ENCODE peak calls at places on chromosomes 5 and 9, in seven cellular contexts. A, E, X, W, C, J and Z are unnamed samples.

GRCh38 chr5:94849821-94850736 is 231.6 kb downstream of the SLF1 start:
- DNase-seq in C (peak; percentile 59), X (peak; percentile 16), E (peak; percentile 39), J (peak; percentile 15), A (peak; percentile 34), W (no peak), Z (peak; percentile 32)

GRCh38 chr5:115815693-115816225 is 700 bp downstream of the CDO1 start:
- DNase-seq in J (no peak), A (no peak), C (no peak), E (peak; percentile 67), W (peak; percentile 66), X (no peak), Z (no peak)

GRCh38 chr5:150079655-150080461 is 6.5 kb downstream of the CSF1R start:
- DNase-seq in W (peak; percentile 24), A (no peak), X (no peak), J (no peak), C (no peak), E (peak; percentile 9), Z (no peak)

GRCh38 chr9:132985489-132985888 is 7.0 kb downstream of the GFI1B start:
- DNase-seq in A (no peak), J (no peak), W (no peak), C (no peak), X (no peak), E (no peak), Z (no peak)

GRCh38 chr5:16489322-16489791 is 23.8 kb upstream of the ZNF622 start:
- DNase-seq in E (peak; percentile 54), W (no peak), X (no peak), A (peak; percentile 30), J (no peak), C (peak; percentile 21), Z (peak; percentile 71)

GRCh38 chr5:173786296-173787187 is 101.6 kb upstream of the CPEB4 start:
- DNase-seq in W (no peak), X (peak; percentile 53), E (no peak), A (no peak), J (peak; percentile 79), C (no peak), Z (no peak)

GRCh38 chr9:133331221-133331620 is 4.8 kb downstream of the SURF6 start:
- DNase-seq in W (no peak), C (no peak), J (no peak), X (no peak), A (no peak), E (no peak), Z (no peak)

GRCh38 chr5:146560205-146560812 is 44.3 kb upstream of the GPR151 start:
- DNase-seq in E (no peak), J (no peak), X (no peak), C (no peak), W (no peak), A (no peak), Z (no peak)

GRCh38 chr5:39164016-39164415 is 55.3 kb downstream of the FYB1 start:
- DNase-seq in C (no peak), E (no peak), A (no peak), X (no peak), W (no peak), J (no peak), Z (no peak)

GRCh38 chr5:32088214-32088613 is 85.9 kb downstream of the GOLPH3 start:
- DNase-seq in A (no peak), X (no peak), C (no peak), J (no peak), W (no peak), E (no peak), Z (no peak)

GRCh38 chr9:132026932-132027585 is 52.6 kb downstream of the MED27 start:
- DNase-seq in E (no peak), W (peak; percentile 43), X (no peak), A (no peak), J (no peak), C (no peak), Z (peak; percentile 68)

GRCh38 chr5:10625700-10626472 is 62.0 kb downstream of the ANKRD33B start:
- DNase-seq in A (no peak), X (no peak), E (no peak), C (no peak), J (no peak), W (no peak), Z (no peak)

GRCh38 chr5:51829226-51829625 is 446.0 kb downstream of the ISL1 start:
- DNase-seq in W (no peak), X (no peak), J (no peak), E (no peak), C (no peak), A (no peak), Z (no peak)

GRCh38 chr5:32562056-32562455 is 23.3 kb upstream of the SUB1 start:
- DNase-seq in A (no peak), J (no peak), W (no peak), X (no peak), C (no peak), E (no peak), Z (no peak)

GRCh38 chr9:132703336-132703735 is 33.1 kb downstream of the GTF3C4 start:
- DNase-seq in A (peak; percentile 21), E (no peak), J (no peak), C (no peak), X (no peak), W (no peak), Z (peak; percentile 55)

GRCh38 chr9:109179801-109180523 is 12.9 kb upstream of the FRRS1L start:
- DNase-seq in J (no peak), C (no peak), A (no peak), E (no peak), W (no peak), X (no peak), Z (no peak)

GRCh38 chr9:132190966-132191365 is 29.1 kb downstream of the NTNG2 start:
- DNase-seq in C (no peak), X (no peak), J (no peak), A (no peak), E (no peak), W (no peak), Z (no peak)

GRCh38 chr5:32444946-32445758 is 612 bp upstream of the ZFR start:
- DNase-seq in X (no peak), W (no peak), J (no peak), C (no peak), A (no peak), E (peak; percentile 31), Z (no peak)

GRCh38 chr9:80775515-80775914 is 913.8 kb downstream of the TLE1 start:
- DNase-seq in E (no peak), X (no peak), A (no peak), W (no peak), J (no peak), C (no peak), Z (no peak)

GRCh38 chr9:70049672-70050271 is 6.1 kb downstream of the MAMDC2 start:
- DNase-seq in A (no peak), C (no peak), J (no peak), X (no peak), E (no peak), W (peak; percentile 37), Z (no peak)

GRCh38 chr5:1244976-1245375 is 19.8 kb downstream of the SLC6A18 start:
- DNase-seq in E (peak; percentile 74), A (no peak), W (peak; percentile 46), J (peak; percentile 35), C (no peak), X (no peak), Z (peak; percentile 55)

GRCh38 chr9:5442400-5443011 is 4.8 kb upstream of the PLGRKT start:
- DNase-seq in C (no peak), W (peak; percentile 49), X (no peak), E (peak; percentile 44), J (peak; percentile 25), A (peak; percentile 57), Z (peak; percentile 81)

GRCh38 chr5:57692582-57693487 is 210.2 kb upstream of the ACTBL2 start:
- DNase-seq in X (no peak), A (peak; percentile 92), E (no peak), J (peak; percentile 61), C (peak; percentile 94), W (no peak), Z (no peak)

GRCh38 chr9:124695280-124695890 is 75.7 kb downstream of the NR6A1 start:
- DNase-seq in E (no peak), W (no peak), A (no peak), C (no peak), X (no peak), J (no peak), Z (no peak)

GRCh38 chr5:148635321-148636083 is 18.8 kb downstream of the HTR4 start:
- DNase-seq in J (no peak), C (no peak), X (no peak), E (peak; percentile 62), A (no peak), W (no peak), Z (no peak)

GRCh38 chr9:117034862-117035261 is 347.8 kb downstream of the TRIM32 start:
- DNase-seq in A (no peak), W (peak; percentile 74), E (no peak), X (no peak), C (no peak), J (no peak), Z (peak; percentile 65)
- TF ChIP-seq JUND in A (no peak), W (no peak), E (no peak), X (no peak), C (no peak), J (no peak), Z (no peak)

DNA sequence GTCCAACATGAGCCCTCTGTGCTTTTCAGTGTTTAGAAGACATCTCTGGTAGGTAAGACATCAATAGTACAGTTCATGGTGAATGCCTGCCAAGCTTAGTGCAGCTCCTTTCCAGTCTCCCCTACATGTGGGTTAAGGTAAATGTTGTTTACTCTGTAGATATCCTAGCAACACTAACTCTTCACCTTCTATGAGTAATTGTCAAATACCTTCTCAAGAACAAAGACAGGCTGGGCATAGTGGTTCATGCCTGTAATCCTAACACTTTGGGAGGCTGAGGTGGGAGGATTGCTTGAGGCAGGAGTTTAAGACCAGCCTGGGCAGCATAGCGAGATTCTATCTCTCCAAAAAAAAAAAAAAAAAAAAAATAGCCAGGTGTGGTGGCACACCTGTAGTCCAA is 18.7 kb upstream of the RASGRF2 start:
- DNase-seq in X (no peak), E (no peak), J (no peak), W (no peak), A (no peak), C (no peak), Z (no peak)
- TF ChIP-seq JUND in X (no peak), E (no peak), J (no peak), W (no peak), A (no peak), C (no peak), Z (no peak)

GRCh38 chr9:137482094-137482781 is 23.1 kb upstream of the NSMF start:
- DNase-seq in X (peak; percentile 8), J (peak; percentile 75), C (no peak), E (no peak), A (peak; percentile 31), W (no peak), Z (peak; percentile 97)
- TF ChIP-seq JUND in X (no peak), J (peak; percentile 90), C (no peak), E (no peak), A (no peak), W (no peak), Z (no peak)

GRCh38 chr9:121743441-121744001 is 92.1 kb downstream of the DAB2IP start:
- DNase-seq in E (peak; percentile 94), A (peak; percentile 85), C (peak; percentile 56), J (peak; percentile 56), W (peak; percentile 69), X (no peak), Z (peak; percentile 94)

GRCh38 chr9:121744687-121745395 is 93.4 kb downstream of the DAB2IP start:
- DNase-seq in W (no peak), J (no peak), E (no peak), A (peak; percentile 61), X (no peak), C (no peak), Z (no peak)

GRCh38 chr9:121745396-121745695 is 93.9 kb downstream of the DAB2IP start:
- DNase-seq in X (no peak), A (no peak), C (no peak), W (no peak), E (no peak), J (no peak), Z (no peak)

GRCh38 chr9:121742923-121743322 is 91.5 kb downstream of the DAB2IP start:
- DNase-seq in E (no peak), C (no peak), W (no peak), J (no peak), X (no peak), A (no peak), Z (no peak)

GRCh38 chr9:121744002-121744686 is 92.7 kb downstream of the DAB2IP start:
- DNase-seq in E (peak; percentile 68), X (no peak), A (peak; percentile 74), J (peak; percentile 54), C (no peak), W (no peak), Z (peak; percentile 90)
- TF ChIP-seq JUND in E (no peak), X (no peak), A (no peak), J (no peak), C (no peak), W (no peak), Z (no peak)